ENCODE peak calls at places on chromosomes 16 and 17, in four cellular contexts. One of them, this sample, is unnamed.

GRCh38 chr16:85639529-85640253 is 26.6 kb downstream of the GSE1 start:
- DNase-seq in pancreas: peak
- DNase-seq in endodermal cell: no peak
- DNase-seq in fibroblast of villous mesenchyme: no peak
- DNase-seq in this sample: no peak

GRCh38 chr17:64103751-64104364 is 26.1 kb downstream of the ERN1 start:
- DNase-seq in pancreas: no peak
- DNase-seq in endodermal cell: peak
- DNase-seq in fibroblast of villous mesenchyme: peak
- DNase-seq in this sample: peak

GRCh38 chr17:17355426-17355825 is 52.3 kb downstream of the NT5M start:
- DNase-seq in pancreas: no peak
- DNase-seq in endodermal cell: no peak
- DNase-seq in fibroblast of villous mesenchyme: no peak
- DNase-seq in this sample: no peak

GRCh38 chr16:87635541-87636049 is 33.3 kb downstream of the JPH3 start:
- DNase-seq in pancreas: peak
- DNase-seq in endodermal cell: peak
- DNase-seq in fibroblast of villous mesenchyme: peak
- DNase-seq in this sample: peak

GRCh38 chr17:27531469-27531948 is 75.3 kb downstream of the KSR1 start:
- DNase-seq in pancreas: no peak
- DNase-seq in endodermal cell: no peak
- DNase-seq in fibroblast of villous mesenchyme: no peak
- DNase-seq in this sample: no peak

GRCh38 chr17:79951361-79952264 is 84.1 kb downstream of the TBC1D16 start:
- DNase-seq in pancreas: peak
- DNase-seq in endodermal cell: peak
- DNase-seq in fibroblast of villous mesenchyme: peak
- DNase-seq in this sample: no peak

GRCh38 chr16:58963479-58963878 is 229.4 kb upstream of the GOT2 start:
- DNase-seq in pancreas: no peak
- DNase-seq in endodermal cell: no peak
- DNase-seq in fibroblast of villous mesenchyme: no peak
- DNase-seq in this sample: no peak

GRCh38 chr16:54657058-54657708 is 273.5 kb upstream of the IRX5 start:
- DNase-seq in pancreas: no peak
- DNase-seq in endodermal cell: peak
- DNase-seq in fibroblast of villous mesenchyme: no peak
- DNase-seq in this sample: no peak

GRCh38 chr16:89723279-89724250 is 2.2 kb downstream of the ZNF276 start:
- DNase-seq in pancreas: no peak
- DNase-seq in endodermal cell: no peak
- DNase-seq in fibroblast of villous mesenchyme: no peak
- DNase-seq in this sample: no peak

GRCh38 chr16:58499615-58500328 is at the start of gene NDRG4:
- DNase-seq in pancreas: peak
- DNase-seq in endodermal cell: peak
- DNase-seq in fibroblast of villous mesenchyme: peak
- DNase-seq in this sample: peak

GRCh38 chr17:43479948-43480347 is 3.8 kb upstream of the DHX8 start:
- DNase-seq in pancreas: no peak
- DNase-seq in endodermal cell: no peak
- DNase-seq in fibroblast of villous mesenchyme: peak
- DNase-seq in this sample: no peak

GRCh38 chr17:16027708-16028584 is 28.3 kb downstream of the TTC19 start:
- DNase-seq in pancreas: no peak
- DNase-seq in endodermal cell: no peak
- DNase-seq in fibroblast of villous mesenchyme: peak
- DNase-seq in this sample: peak

GRCh38 chr16:51164167-51164566 is 13.1 kb upstream of the SALL1 start:
- DNase-seq in pancreas: no peak
- DNase-seq in endodermal cell: no peak
- DNase-seq in fibroblast of villous mesenchyme: no peak
- DNase-seq in this sample: no peak

GRCh38 chr16:50069060-50069459 is 3.3 kb downstream of the HEATR3 start:
- DNase-seq in pancreas: no peak
- DNase-seq in endodermal cell: no peak
- DNase-seq in fibroblast of villous mesenchyme: no peak
- DNase-seq in this sample: no peak

GRCh38 chr17:27379863-27380533 is 76.2 kb upstream of the KSR1 start:
- DNase-seq in pancreas: peak
- DNase-seq in endodermal cell: peak
- DNase-seq in fibroblast of villous mesenchyme: peak
- DNase-seq in this sample: no peak

GRCh38 chr17:16945513-16946201 is 26.3 kb downstream of the TNFRSF13B start:
- DNase-seq in pancreas: peak
- DNase-seq in endodermal cell: peak
- DNase-seq in fibroblast of villous mesenchyme: no peak
- DNase-seq in this sample: no peak

GRCh38 chr16:29021471-29021870 is 36.6 kb downstream of the LAT start:
- DNase-seq in pancreas: no peak
- DNase-seq in endodermal cell: no peak
- DNase-seq in fibroblast of villous mesenchyme: no peak
- DNase-seq in this sample: no peak

GRCh38 chr16:84647830-84648594 is at the start of gene KLHL36:
- DNase-seq in pancreas: peak
- DNase-seq in endodermal cell: peak
- DNase-seq in fibroblast of villous mesenchyme: no peak
- DNase-seq in this sample: peak

GRCh38 chr16:88880226-88881051 is 14.0 kb upstream of the PABPN1L start:
- DNase-seq in pancreas: no peak
- DNase-seq in endodermal cell: no peak
- DNase-seq in fibroblast of villous mesenchyme: no peak
- DNase-seq in this sample: no peak

GRCh38 chr16:51987519-51987918 is 559.4 kb downstream of the TOX3 start:
- DNase-seq in pancreas: no peak
- DNase-seq in endodermal cell: no peak
- DNase-seq in fibroblast of villous mesenchyme: no peak
- DNase-seq in this sample: no peak

GRCh38 chr16:85369741-85370528 is 243.2 kb upstream of the GSE1 start:
- DNase-seq in pancreas: peak
- DNase-seq in endodermal cell: peak
- DNase-seq in fibroblast of villous mesenchyme: peak
- DNase-seq in this sample: peak

GRCh38 chr17:73642659-73643011 is 1.6 kb downstream of the SDK2 start:
- DNase-seq in pancreas: no peak
- DNase-seq in endodermal cell: no peak
- DNase-seq in fibroblast of villous mesenchyme: no peak
- DNase-seq in this sample: no peak

GRCh38 chr17:61827649-61828395 is 35.5 kb downstream of the BRIP1 start:
- DNase-seq in pancreas: no peak
- DNase-seq in endodermal cell: no peak
- DNase-seq in fibroblast of villous mesenchyme: no peak
- DNase-seq in this sample: no peak

GRCh38 chr17:59367657-59368045 is 36.2 kb downstream of the YPEL2 start:
- DNase-seq in pancreas: no peak
- DNase-seq in endodermal cell: peak
- DNase-seq in fibroblast of villous mesenchyme: no peak
- DNase-seq in this sample: no peak

GRCh38 chr17:45983614-45984310 is 15.3 kb upstream of the STH start:
- DNase-seq in pancreas: no peak
- DNase-seq in endodermal cell: no peak
- DNase-seq in fibroblast of villous mesenchyme: no peak
- DNase-seq in this sample: no peak

GRCh38 chr16:24203675-24204074 is 52.5 kb upstream of the CACNG3 start:
- DNase-seq in pancreas: no peak
- DNase-seq in endodermal cell: no peak
- DNase-seq in fibroblast of villous mesenchyme: no peak
- DNase-seq in this sample: peak

GRCh38 chr16:66927918-66928649 is 2.7 kb upstream of the RRAD start:
- DNase-seq in pancreas: no peak
- DNase-seq in endodermal cell: no peak
- DNase-seq in fibroblast of villous mesenchyme: no peak
- DNase-seq in this sample: peak

GRCh38 chr17:2784864-2785263 is 11.4 kb upstream of the RAP1GAP2 start:
- DNase-seq in pancreas: no peak
- DNase-seq in endodermal cell: no peak
- DNase-seq in fibroblast of villous mesenchyme: no peak
- DNase-seq in this sample: no peak

GRCh38 chr17:74713199-74713755 is 554 bp upstream of the CD300LF start:
- DNase-seq in pancreas: no peak
- DNase-seq in endodermal cell: no peak
- DNase-seq in fibroblast of villous mesenchyme: no peak
- DNase-seq in this sample: no peak

GRCh38 chr17:11506635-11507034 is 91.6 kb upstream of the DNAH9 start:
- DNase-seq in pancreas: no peak
- DNase-seq in endodermal cell: peak
- DNase-seq in fibroblast of villous mesenchyme: no peak
- DNase-seq in this sample: peak

GRCh38 chr16:84600343-84601229 is 17.3 kb downstream of the COTL1 start:
- DNase-seq in pancreas: no peak
- DNase-seq in endodermal cell: no peak
- DNase-seq in fibroblast of villous mesenchyme: peak
- DNase-seq in this sample: peak

GRCh38 chr17:11996722-11997146 is 541 bp downstream of the ZNF18 start:
- DNase-seq in pancreas: no peak
- DNase-seq in endodermal cell: no peak
- DNase-seq in fibroblast of villous mesenchyme: peak
- DNase-seq in this sample: peak

GRCh38 chr17:1976000-1976682 is 49.0 kb downstream of the RTN4RL1 start:
- DNase-seq in pancreas: no peak
- DNase-seq in endodermal cell: peak
- DNase-seq in fibroblast of villous mesenchyme: no peak
- DNase-seq in this sample: peak

DNA sequence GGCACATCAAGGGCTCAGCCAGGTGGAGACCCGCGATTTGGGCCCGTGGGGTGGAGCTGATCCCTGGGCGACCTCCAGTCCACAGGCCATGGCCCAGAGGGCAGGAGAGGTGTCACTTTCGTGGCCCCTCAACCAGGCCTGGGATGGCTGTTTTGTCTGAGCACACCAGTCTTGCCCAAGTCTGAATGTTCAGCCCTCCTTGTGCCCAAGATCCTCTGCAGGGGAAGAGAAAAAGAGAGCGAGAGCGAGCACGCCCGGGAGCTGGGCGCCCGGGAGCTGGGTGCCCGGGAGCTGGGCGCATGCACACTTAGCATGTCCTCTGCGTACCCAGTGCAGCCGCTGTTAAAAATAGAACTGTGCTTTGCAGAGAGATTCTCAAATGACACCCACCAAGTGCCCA is 403.4 kb upstream of the TNRC6C start:
- DNase-seq in pancreas: no peak
- DNase-seq in endodermal cell: no peak
- DNase-seq in fibroblast of villous mesenchyme: no peak
- DNase-seq in this sample: no peak
- H3K4me3 ChIP-seq in pancreas: no peak
- H3K4me3 ChIP-seq in endodermal cell: no peak
- H3K4me3 ChIP-seq in fibroblast of villous mesenchyme: no peak
- H3K4me3 ChIP-seq in this sample: no peak

DNA sequence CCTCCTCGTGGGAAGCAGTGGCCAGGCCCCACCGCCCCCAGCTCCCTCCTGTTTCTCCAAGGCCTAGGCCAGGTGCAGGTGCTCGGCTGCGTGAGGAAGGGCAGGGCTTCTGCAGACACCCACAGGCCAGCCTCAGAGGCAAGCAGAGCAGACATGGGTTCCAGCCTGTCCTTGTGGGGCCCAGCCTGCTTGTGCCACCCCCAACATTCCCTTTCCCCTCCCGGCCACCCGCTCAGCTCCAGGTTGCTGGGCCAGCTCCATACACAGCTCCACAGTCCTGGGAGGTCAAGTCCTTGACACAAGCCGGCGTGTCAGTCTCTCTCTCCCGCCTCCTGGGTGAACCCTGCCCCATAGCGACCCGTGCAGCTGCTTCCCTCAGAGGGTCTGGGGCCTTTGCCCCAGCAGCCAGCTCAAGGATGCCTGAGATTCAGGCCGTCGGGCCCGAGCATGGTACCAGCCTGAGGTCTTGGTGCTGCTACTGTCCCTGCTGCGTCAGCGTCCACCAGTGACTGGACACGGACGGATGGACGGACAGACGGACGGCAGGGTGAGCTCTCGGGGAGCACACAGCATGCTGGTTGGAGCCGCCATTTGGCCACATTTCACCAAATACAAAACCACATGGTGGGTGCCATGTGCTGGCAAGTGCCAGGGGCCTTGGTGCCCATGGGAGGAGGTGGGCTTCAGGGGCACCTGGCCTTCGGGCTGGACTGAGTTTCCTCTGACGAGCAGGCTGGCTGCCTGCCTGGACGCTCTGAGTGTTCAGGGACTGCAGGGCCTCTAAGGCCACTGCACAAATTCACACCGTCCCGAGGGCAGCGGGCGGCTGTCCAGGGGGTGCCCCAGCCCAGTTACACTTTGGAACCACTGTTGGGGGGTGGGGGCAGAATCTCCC is 8.0 kb downstream of the SECTM1 start:
- DNase-seq in pancreas: peak
- DNase-seq in endodermal cell: no peak
- DNase-seq in fibroblast of villous mesenchyme: no peak
- DNase-seq in this sample: no peak
- TF ChIP-seq CTCF in pancreas: no peak
- TF ChIP-seq CTCF in endodermal cell: no peak
- TF ChIP-seq CTCF in fibroblast of villous mesenchyme: no peak
- TF ChIP-seq CTCF in this sample: no peak

GRCh38 chr16:11035096-11035495 is 90.7 kb downstream of the CLEC16A start:
- DNase-seq in pancreas: no peak
- DNase-seq in endodermal cell: no peak
- DNase-seq in fibroblast of villous mesenchyme: no peak
- DNase-seq in this sample: no peak
- H3K4me3 ChIP-seq in pancreas: no peak
- H3K4me3 ChIP-seq in endodermal cell: no peak
- H3K4me3 ChIP-seq in fibroblast of villous mesenchyme: no peak
- H3K4me3 ChIP-seq in this sample: no peak

DNA sequence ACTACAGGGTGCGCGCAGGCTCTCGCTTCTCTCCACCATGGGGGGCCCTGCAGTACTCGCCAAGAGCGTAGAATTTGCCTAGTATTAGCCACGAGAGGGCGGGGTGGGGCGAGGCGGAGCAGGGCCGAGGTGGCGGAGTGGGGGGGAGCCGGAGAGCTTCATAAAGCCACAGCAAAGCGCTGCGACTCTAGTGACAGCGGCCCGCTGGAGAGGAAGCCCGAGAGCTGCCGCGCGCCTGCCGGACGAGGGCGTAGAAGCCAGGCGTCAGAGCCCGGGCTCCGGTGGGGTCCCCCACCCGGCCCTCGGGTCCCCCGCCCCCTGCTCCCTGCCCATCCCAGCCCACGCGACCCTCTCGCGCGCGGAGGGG is at the start of gene TBX21:
- DNase-seq in pancreas: peak
- DNase-seq in endodermal cell: peak
- DNase-seq in fibroblast of villous mesenchyme: peak
- DNase-seq in this sample: peak
- TF ChIP-seq CTCF in pancreas: no peak
- TF ChIP-seq CTCF in endodermal cell: peak
- TF ChIP-seq CTCF in fibroblast of villous mesenchyme: peak
- TF ChIP-seq CTCF in this sample: peak

DNA sequence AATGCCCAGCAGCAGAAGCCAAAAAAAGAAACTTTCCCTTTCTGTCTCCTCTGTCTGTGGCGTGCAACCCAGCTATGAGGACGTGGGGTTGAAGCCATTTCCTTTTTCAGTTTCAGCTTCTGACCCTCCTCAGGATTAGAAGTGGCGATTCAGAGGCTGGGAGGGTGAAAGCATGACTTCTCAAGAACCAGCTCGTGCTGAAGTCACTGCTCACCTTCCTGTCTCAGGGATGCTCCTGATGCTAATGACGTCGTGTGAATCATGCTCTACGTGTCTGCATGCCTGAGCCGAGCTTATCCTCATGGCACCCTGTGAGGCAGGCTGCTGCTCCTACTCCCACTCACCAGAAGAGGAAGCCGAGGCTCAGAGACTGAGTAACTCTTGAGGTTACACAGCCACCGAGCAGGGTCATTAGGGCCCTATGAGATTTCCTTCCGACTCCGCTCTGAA is 5.7 kb upstream of the LPO start:
- DNase-seq in pancreas: no peak
- DNase-seq in endodermal cell: peak
- DNase-seq in fibroblast of villous mesenchyme: peak
- DNase-seq in this sample: peak
- H3K4me3 ChIP-seq in pancreas: no peak
- H3K4me3 ChIP-seq in endodermal cell: no peak
- H3K4me3 ChIP-seq in fibroblast of villous mesenchyme: no peak
- H3K4me3 ChIP-seq in this sample: peak